ENCODE peak calls at places on chromosomes 11 and 22, in five cellular contexts. X is colonic mucosa, W is astrocyte, F is Karpas-422, Q is pancreas. K is an unnamed sample. For H3K36me3 and H3K27me3, the result is how much of the 10 kb centered on the place peaks cover.

GRCh38 chr22:25334091-25334490 is 114.7 kb downstream of the CRYBB2 start:
- DNase-seq in X (peak), W (no peak), F (peak), Q (peak), K (no peak)

GRCh38 chr22:46777609-46777970 is 15.1 kb downstream of the TBC1D22A start:
- DNase-seq in X (no peak), W (no peak), F (peak), Q (no peak), K (no peak)

GRCh38 chr11:70661763-70662501 is 263.6 kb downstream of the CTTN start:
- DNase-seq in X (no peak), W (peak), F (no peak), Q (no peak), K (no peak)

GRCh38 chr22:46625113-46625842 is 5.1 kb downstream of the GRAMD4 start:
- DNase-seq in X (no peak), W (no peak), F (no peak), Q (no peak), K (no peak)

GRCh38 chr22:39658367-39658766 is 87.8 kb downstream of the CACNA1I start:
- DNase-seq in X (no peak), W (no peak), F (no peak), Q (no peak), K (no peak)

GRCh38 chr11:126253265-126253664 is 15.4 kb downstream of the SRPRA start:
- DNase-seq in X (no peak), W (peak), F (no peak), Q (no peak), K (no peak)

GRCh38 chr22:26170112-26170492 is 840 bp downstream of the SEZ6L start:
- DNase-seq in X (no peak), W (no peak), F (no peak), Q (no peak), K (no peak)

GRCh38 chr11:119029340-119030028 is 1.2 kb downstream of the SLC37A4 start:
- DNase-seq in X (peak), W (no peak), F (peak), Q (peak), K (peak)

GRCh38 chr11:2308713-2309112 is 6.9 kb downstream of the TSPAN32 start:
- DNase-seq in X (no peak), W (no peak), F (no peak), Q (no peak), K (no peak)

GRCh38 chr11:20022363-20023081 is 137.8 kb downstream of the DBX1 start:
- DNase-seq in X (no peak), W (peak), F (no peak), Q (no peak), K (no peak)

GRCh38 chr11:121964591-121964990 is 151.4 kb downstream of the BLID start:
- DNase-seq in X (no peak), W (peak), F (no peak), Q (no peak), K (no peak)

GRCh38 chr22:44088976-44089570 is 65.0 kb downstream of the PARVB start:
- DNase-seq in X (no peak), W (peak), F (no peak), Q (no peak), K (peak)

GRCh38 chr11:19803506-19803998 is 90.9 kb downstream of the NAV2 start:
- DNase-seq in X (peak), W (no peak), F (no peak), Q (no peak), K (no peak)

GRCh38 chr22:49976439-49977175 is 16.0 kb downstream of the PIM3 start:
- DNase-seq in X (no peak), W (no peak), F (peak), Q (no peak), K (no peak)

GRCh38 chr11:121389651-121390050 is 62.5 kb upstream of the SORL1 start:
- DNase-seq in X (no peak), W (peak), F (no peak), Q (no peak), K (no peak)

GRCh38 chr11:64969209-64969608 is 2.7 kb downstream of the MAJIN start:
- DNase-seq in X (peak), W (no peak), F (no peak), Q (no peak), K (peak)

GRCh38 chr22:17919276-17920144 is 104.9 kb downstream of the MICAL3 start:
- DNase-seq in X (peak), W (no peak), F (no peak), Q (no peak), K (no peak)

GRCh38 chr11:120603071-120603470 is 91.5 kb downstream of the GRIK4 start:
- DNase-seq in X (no peak), W (no peak), F (no peak), Q (no peak), K (no peak)

GRCh38 chr11:64900263-64900678 is 16.7 kb downstream of the ATG2A start:
- DNase-seq in X (no peak), W (no peak), F (no peak), Q (no peak), K (no peak)

GRCh38 chr11:17543574-17544180 is 539 bp downstream of the USH1C start:
- DNase-seq in X (peak), W (no peak), F (no peak), Q (peak), K (no peak)

GRCh38 chr11:15493921-15494630 is 379.4 kb downstream of the INSC start:
- DNase-seq in X (no peak), W (no peak), F (no peak), Q (no peak), K (peak)

GRCh38 chr11:9459573-9460321 is 1.1 kb upstream of the ZNF143 start:
- DNase-seq in X (peak), W (peak), F (peak), Q (no peak), K (no peak)

GRCh38 chr11:69374110-69374981 is 80.4 kb downstream of the MYEOV start:
- DNase-seq in X (peak), W (no peak), F (no peak), Q (no peak), K (no peak)

GRCh38 chr11:18463439-18463838 is 7.8 kb downstream of the LDHAL6A start:
- DNase-seq in X (no peak), W (no peak), F (no peak), Q (no peak), K (no peak)

GRCh38 chr22:29555065-29555644 is 1.6 kb upstream of the THOC5 start:
- DNase-seq in X (no peak), W (no peak), F (no peak), Q (no peak), K (no peak)

GRCh38 chr22:46145361-46145851 is 4.9 kb upstream of the PPARA start:
- DNase-seq in X (no peak), W (no peak), F (no peak), Q (no peak), K (no peak)

GRCh38 chr11:63592975-63593395 is 21.2 kb downstream of the PLAAT3 start:
- DNase-seq in X (no peak), W (no peak), F (peak), Q (no peak), K (no peak)

GRCh38 chr22:33807465-33807864 is 112.8 kb downstream of the LARGE1 start:
- DNase-seq in X (no peak), W (peak), F (no peak), Q (no peak), K (no peak)

GRCh38 chr11:130592056-130592455 is 143.6 kb downstream of the ADAMTS15 start:
- DNase-seq in X (no peak), W (peak), F (no peak), Q (no peak), K (no peak)

GRCh38 chr11:75429902-75430691 is 2.9 kb downstream of the KLHL35 start:
- DNase-seq in X (peak), W (peak), F (no peak), Q (peak), K (peak)

GRCh38 chr11:117641008-117641915 is 155.8 kb downstream of the DSCAML1 start:
- DNase-seq in X (no peak), W (no peak), F (no peak), Q (peak), K (no peak)

GRCh38 chr11:106156290-106156937 is 79.0 kb downstream of the AASDHPPT start:
- DNase-seq in X (peak), W (peak), F (peak), Q (no peak), K (peak)

GRCh38 chr11:8757047-8757446 is 74.5 kb downstream of the RPL27A start:
- DNase-seq in X (no peak), W (peak), F (no peak), Q (no peak), K (no peak)

GRCh38 chr11:74749127-74749964 is 697 bp downstream of the RNF169 start:
- DNase-seq in X (peak), W (peak), F (peak), Q (peak), K (no peak)

GRCh38 chr22:19134874-19135273 is 3.8 kb downstream of the TSSK2 start:
- DNase-seq in X (no peak), W (no peak), F (no peak), Q (no peak), K (no peak)
- H3K36me3 ChIP-seq in X (under half), W (under half), F (under half), Q (under half), K (under half)

GRCh38 chr11:31870609-31871309 is 59.6 kb upstream of the PAX6 start:
- DNase-seq in X (peak), W (peak), F (peak), Q (peak), K (no peak)
- H3K4me3 ChIP-seq in X (no peak), W (no peak), F (no peak), Q (no peak), K (no peak)

GRCh38 chr11:123642435-123642834 is 12.0 kb downstream of the SCN3B start:
- DNase-seq in X (no peak), W (no peak), F (no peak), Q (no peak), K (no peak)

GRCh38 chr11:123640677-123641494 is 13.5 kb downstream of the SCN3B start:
- DNase-seq in X (peak), W (no peak), F (peak), Q (peak), K (no peak)

GRCh38 chr11:123641495-123641840 is 13.0 kb downstream of the SCN3B start:
- DNase-seq in X (no peak), W (no peak), F (no peak), Q (no peak), K (no peak)

GRCh38 chr11:123645576-123645975 is 8.8 kb downstream of the SCN3B start:
- DNase-seq in X (no peak), W (no peak), F (no peak), Q (no peak), K (no peak)

GRCh38 chr11:123640029-123640428 is 14.4 kb downstream of the SCN3B start:
- DNase-seq in X (no peak), W (no peak), F (no peak), Q (no peak), K (no peak)
- H3K27me3 ChIP-seq in X (under half), W (under half), F (under half), Q (under half), K (under half)

GRCh38 chr11:133477263-133477625 is 55.1 kb downstream of the OPCML start:
- DNase-seq in X (no peak), W (no peak), F (no peak), Q (no peak), K (no peak)

GRCh38 chr11:133479209-133479608 is 53.1 kb downstream of the OPCML start:
- DNase-seq in X (no peak), W (no peak), F (no peak), Q (no peak), K (no peak)

GRCh38 chr11:133476570-133477262 is 55.6 kb downstream of the OPCML start:
- DNase-seq in X (no peak), W (no peak), F (no peak), Q (no peak), K (no peak)

GRCh38 chr11:133474461-133474860 is 57.8 kb downstream of the OPCML start:
- DNase-seq in X (no peak), W (no peak), F (no peak), Q (no peak), K (no peak)
- H3K36me3 ChIP-seq in X (under half), W (under half), F (under half), Q (under half), K (under half)

GRCh38 chr11:100716848-100717247 is 29.8 kb downstream of the ARHGAP42 start:
- DNase-seq in X (no peak), W (no peak), F (no peak), Q (no peak), K (no peak)
- H3K4me3 ChIP-seq in X (no peak), W (no peak), F (no peak), Q (no peak), K (no peak)

GRCh38 chr11:26335903-26336302 is 4.0 kb downstream of the ANO3 start:
- DNase-seq in X (no peak), W (no peak), F (no peak), Q (no peak), K (no peak)

GRCh38 chr11:26333906-26334305 is 2.0 kb downstream of the ANO3 start:
- DNase-seq in X (no peak), W (no peak), F (no peak), Q (no peak), K (no peak)

GRCh38 chr11:26331911-26332571 is at the start of gene ANO3:
- DNase-seq in X (peak), W (peak), F (no peak), Q (peak), K (peak)

GRCh38 chr11:26330255-26330654 is 1.7 kb upstream of the ANO3 start:
- DNase-seq in X (no peak), W (no peak), F (no peak), Q (no peak), K (no peak)

GRCh38 chr11:26332572-26332915 is 614 bp downstream of the ANO3 start:
- DNase-seq in X (no peak), W (peak), F (no peak), Q (no peak), K (no peak)
- H3K27me3 ChIP-seq in X (under half), W (under half), F (under half), Q (under half), K (under half)